ENCODE peak calls at places on chromosomes 1 and 21, in seven cellular contexts. V is right atrium auricular region; M is IMR-90; X is CD4-positive, CD25-positive, alpha-beta regulatory T cell; T is tibial artery; O is GM12878; P is A549. R is an unnamed sample.

GRCh38 chr1:154755858-154756730 is 114.0 kb downstream of the KCNN3 start:
- DNase-seq in M (peak), O (no peak), V (no peak), P (peak), T (no peak), X (no peak), R (no peak)

GRCh38 chr1:3064901-3065300 is 4.1 kb upstream of the PRDM16 start:
- DNase-seq in O (no peak), X (no peak), T (no peak), V (no peak), M (no peak), P (no peak), R (no peak)

GRCh38 chr1:163083690-163084089 is 14.5 kb downstream of the RGS4 start:
- DNase-seq in P (no peak), T (no peak), X (no peak), O (no peak), V (no peak), M (peak), R (no peak)

GRCh38 chr1:236759252-236759859 is 35.7 kb upstream of the MTR start:
- DNase-seq in V (no peak), M (peak), X (no peak), P (peak), T (no peak), O (peak), R (no peak)

GRCh38 chr1:75412616-75413015 is 198.3 kb downstream of the SLC44A5 start:
- DNase-seq in V (no peak), T (no peak), X (no peak), M (no peak), P (no peak), O (no peak), R (no peak)

GRCh38 chr1:201436969-201437368 is 15.4 kb upstream of the TNNI1 start:
- DNase-seq in M (no peak), T (no peak), V (no peak), P (no peak), O (no peak), X (no peak), R (no peak)

GRCh38 chr1:113871597-113872113 is at the start of gene PTPN22:
- DNase-seq in V (no peak), M (peak), X (peak), P (no peak), T (no peak), O (peak), R (peak)

GRCh38 chr1:156894711-156895407 is 1.3 kb downstream of the PEAR1 start:
- DNase-seq in V (peak), P (no peak), O (no peak), X (no peak), M (peak), T (peak), R (no peak)

GRCh38 chr1:52892424-52892823 is 29.1 kb downstream of the ECHDC2 start:
- DNase-seq in V (no peak), M (no peak), P (no peak), X (no peak), O (no peak), T (no peak), R (no peak)

GRCh38 chr1:213296558-213296957 is 245.5 kb downstream of the RPS6KC1 start:
- DNase-seq in T (no peak), O (no peak), X (no peak), V (no peak), P (no peak), M (peak), R (no peak)

GRCh38 chr1:119582801-119583200 is 65.3 kb downstream of the ZNF697 start:
- DNase-seq in O (no peak), M (peak), P (peak), T (peak), X (no peak), V (no peak), R (peak)

DNA sequence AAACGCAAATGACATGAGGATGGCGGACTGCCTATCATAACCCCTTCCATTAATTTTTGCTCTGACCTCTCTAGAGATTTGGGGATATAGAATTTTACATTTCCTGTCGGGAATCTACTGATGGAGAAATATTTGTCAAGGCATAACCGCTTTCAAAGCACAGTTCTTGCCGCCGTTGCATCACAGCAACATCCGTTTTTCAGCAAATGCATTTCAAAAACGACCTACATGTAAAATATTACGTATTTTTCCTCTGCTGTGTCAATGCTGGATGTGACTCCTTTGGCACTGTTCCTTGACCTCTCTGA is 4.9 kb downstream of the MIER1 start:
- DNase-seq in P (no peak), V (no peak), M (no peak), O (no peak), T (no peak), X (no peak), R (no peak)
- H3K27ac ChIP-seq in P (peak), V (peak), M (peak), O (peak), T (peak), X (peak), R (peak)

GRCh38 chr1:206972725-206973124 is 2.5 kb upstream of the FCAMR start:
- DNase-seq in P (no peak), X (no peak), M (no peak), V (no peak), O (no peak), T (no peak), R (no peak)

GRCh38 chr1:206969090-206969489 is 1.2 kb downstream of the FCAMR start:
- DNase-seq in X (no peak), O (no peak), V (no peak), M (no peak), T (no peak), P (no peak), R (no peak)

GRCh38 chr1:206967096-206967851 is 3.0 kb downstream of the FCAMR start:
- DNase-seq in M (peak), X (no peak), O (peak), T (no peak), P (no peak), V (no peak), R (no peak)

GRCh38 chr1:206971029-206971655 is 882 bp upstream of the FCAMR start:
- DNase-seq in X (no peak), V (no peak), M (no peak), T (no peak), O (peak), P (no peak), R (no peak)

DNA sequence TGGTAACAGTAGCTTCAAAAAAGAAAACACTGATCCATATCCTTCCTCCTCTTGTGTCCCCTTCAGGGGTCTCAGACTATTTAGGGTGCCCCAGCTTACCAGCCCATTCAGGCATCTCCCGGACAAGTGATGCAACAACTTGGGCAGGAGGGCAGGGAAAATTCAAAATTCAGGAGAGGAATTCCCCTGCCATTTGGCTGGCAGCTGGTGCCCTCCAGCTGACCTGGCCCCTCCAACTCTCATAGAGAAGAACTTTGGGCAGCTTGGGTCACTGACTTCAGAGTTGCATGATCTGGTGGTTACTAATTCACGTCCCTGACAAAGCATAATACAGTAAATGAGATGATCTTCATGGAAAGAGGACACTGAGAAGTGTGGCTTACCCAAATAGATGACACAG is at the start of gene FCAMR:
- DNase-seq in P (no peak), O (no peak), X (no peak), V (no peak), M (no peak), T (no peak), R (no peak)
- H3K27ac ChIP-seq in P (no peak), O (no peak), X (no peak), V (no peak), M (no peak), T (no peak), R (no peak)

GRCh38 chr1:191155178-191155577 is 677.5 kb upstream of the BRINP3 start:
- DNase-seq in M (no peak), P (no peak), V (no peak), X (no peak), O (no peak), T (no peak), R (no peak)

GRCh38 chr1:191151321-191151807 is 673.7 kb upstream of the BRINP3 start:
- DNase-seq in X (no peak), V (no peak), M (no peak), P (no peak), T (no peak), O (no peak), R (no peak)

DNA sequence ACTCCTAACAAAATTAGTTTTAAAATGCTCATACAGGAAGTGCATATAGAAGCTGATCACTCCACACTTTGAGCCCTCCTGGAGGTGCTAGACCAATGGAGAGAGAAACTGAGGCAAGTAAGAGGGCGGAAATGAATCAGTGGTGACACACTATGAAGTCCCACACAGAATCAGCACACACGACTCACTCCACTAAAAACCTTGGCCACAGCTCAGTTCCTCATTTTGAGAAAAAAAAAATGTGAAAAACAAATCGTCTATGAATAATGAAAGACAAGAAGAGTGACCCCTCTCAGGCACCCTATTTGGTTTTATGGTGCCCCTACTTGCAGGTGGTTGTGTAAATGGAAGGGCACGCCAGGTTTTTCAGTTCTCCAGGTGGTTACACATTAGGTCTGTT is 675.1 kb upstream of the BRINP3 start:
- DNase-seq in X (no peak), V (no peak), M (no peak), O (no peak), T (no peak), P (no peak), R (no peak)
- H3K27ac ChIP-seq in X (no peak), V (no peak), M (no peak), O (no peak), T (no peak), P (no peak), R (no peak)

DNA sequence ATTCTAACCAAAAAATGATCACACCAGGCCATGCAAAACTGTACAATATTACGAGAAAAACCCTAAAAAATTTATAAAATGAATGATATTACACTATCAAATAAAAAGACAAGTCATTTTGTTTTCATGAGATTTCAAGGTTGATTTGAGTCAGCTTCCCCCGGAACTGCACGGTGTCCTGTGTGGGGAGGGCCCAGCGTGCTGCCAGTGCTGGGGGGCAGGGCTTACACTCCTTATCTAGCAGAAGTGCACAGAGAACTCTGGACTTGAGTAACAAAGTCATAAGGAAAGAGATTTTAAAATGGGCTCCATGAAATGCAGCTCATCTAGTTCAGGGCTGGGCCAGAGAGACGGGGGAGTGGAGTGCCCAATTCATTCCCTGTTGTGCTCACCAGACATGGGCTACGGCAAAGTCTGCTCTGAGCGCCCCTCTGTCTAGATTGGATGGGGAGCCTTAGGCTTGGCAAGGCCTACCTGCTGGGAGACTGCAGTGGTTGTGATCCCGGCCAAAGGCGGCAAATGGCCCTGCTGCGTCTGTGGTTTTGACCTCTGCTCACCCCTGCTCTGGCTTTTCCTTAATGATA is 50.1 kb downstream of the COQ8A start:
- DNase-seq in P (no peak), M (no peak), X (peak), O (no peak), V (no peak), T (no peak), R (no peak)
- H3K27ac ChIP-seq in P (no peak), M (no peak), X (peak), O (no peak), V (peak), T (peak), R (peak)

DNA sequence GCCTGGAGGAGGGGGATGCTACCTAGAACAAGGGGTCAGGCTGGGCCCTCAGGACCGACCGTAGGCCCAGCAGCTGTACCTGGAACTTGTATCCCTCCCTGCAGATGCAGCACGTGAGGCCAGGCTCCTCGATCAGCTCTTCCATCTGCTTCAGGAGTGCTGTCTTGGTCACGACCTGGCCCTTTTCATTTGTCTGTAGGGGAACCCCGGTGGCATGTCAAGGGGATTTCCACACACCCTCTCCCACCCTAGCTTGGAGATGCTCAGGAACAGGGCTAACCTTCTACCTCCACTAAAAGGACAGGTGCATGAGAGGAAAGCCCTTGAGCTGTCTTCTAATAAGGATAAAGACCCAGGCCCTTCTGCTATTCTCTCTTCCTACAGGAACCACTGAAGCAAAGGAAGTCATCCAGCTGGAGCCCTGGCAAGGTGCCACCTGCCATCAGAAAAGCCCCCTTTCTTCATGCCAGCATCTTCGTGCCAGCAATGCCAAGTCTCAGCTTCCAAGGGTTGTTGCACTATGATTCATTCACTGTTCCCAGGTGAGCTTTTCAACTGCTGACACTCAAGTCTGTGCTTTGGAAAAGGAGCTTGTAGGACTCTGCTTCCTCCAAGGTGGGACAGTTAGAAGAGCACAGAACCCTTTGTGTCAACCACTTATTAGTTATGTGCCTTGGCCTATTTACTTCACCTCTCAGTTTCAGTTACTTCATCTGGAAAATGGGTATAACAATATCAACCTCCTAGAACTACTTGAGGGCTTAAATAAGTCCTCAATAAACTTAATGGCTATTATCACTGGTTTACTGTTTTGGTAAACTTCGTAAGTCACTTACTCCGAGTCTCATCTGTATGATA is 122.1 kb downstream of the UBR4 start:
- DNase-seq in T (peak), M (peak), X (no peak), V (no peak), O (peak), P (no peak), R (no peak)
- H3K27ac ChIP-seq in T (no peak), M (peak), X (no peak), V (no peak), O (peak), P (peak), R (no peak)

GRCh38 chr1:235160395-235160964 is 570 bp downstream of the RBM34 start:
- DNase-seq in V (no peak), X (no peak), P (no peak), M (peak), T (no peak), O (no peak), R (no peak)

GRCh38 chr1:235156745-235157144 is 4.3 kb downstream of the RBM34 start:
- DNase-seq in O (no peak), X (no peak), V (no peak), M (no peak), P (no peak), T (no peak), R (no peak)

GRCh38 chr1:235156265-235156664 is 4.8 kb downstream of the RBM34 start:
- DNase-seq in V (no peak), O (no peak), T (no peak), P (no peak), X (no peak), M (no peak), R (no peak)

GRCh38 chr1:235157150-235157549 is 3.9 kb downstream of the RBM34 start:
- DNase-seq in X (no peak), P (no peak), M (no peak), T (no peak), V (no peak), O (no peak), R (no peak)

GRCh38 chr1:235158680-235159079 is 2.4 kb downstream of the RBM34 start:
- DNase-seq in T (no peak), M (no peak), X (no peak), O (no peak), P (no peak), V (no peak), R (no peak)
- H3K27ac ChIP-seq in T (no peak), M (no peak), X (no peak), O (no peak), P (no peak), V (no peak), R (no peak)

GRCh38 chr1:165898837-165899236 is 71.4 kb downstream of the UCK2 start:
- DNase-seq in O (no peak), T (peak), P (no peak), M (peak), X (no peak), V (no peak), R (no peak)
- H3K27ac ChIP-seq in O (no peak), T (peak), P (no peak), M (peak), X (no peak), V (peak), R (no peak)

DNA sequence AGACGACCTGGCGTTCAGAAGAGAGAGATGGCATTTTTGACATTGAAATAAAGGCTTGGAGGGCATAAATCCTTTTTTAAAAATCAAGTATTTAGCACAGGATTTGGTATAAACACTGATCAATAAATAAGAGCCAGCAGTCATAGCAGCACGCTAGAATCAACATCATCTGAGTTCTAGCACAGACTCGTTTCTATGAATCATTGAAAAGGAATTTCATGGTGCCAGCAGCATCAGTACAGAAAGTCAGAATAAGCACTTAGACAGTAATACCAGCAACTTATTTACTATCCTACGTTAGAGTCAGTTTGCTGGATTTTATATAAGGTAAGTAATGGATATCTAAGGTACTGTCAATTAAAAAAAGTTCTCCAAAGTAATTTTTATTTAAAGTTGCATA is 119.3 kb downstream of the HLCS start:
- DNase-seq in X (no peak), T (no peak), V (no peak), M (peak), P (peak), O (no peak), R (no peak)
- H3K27ac ChIP-seq in X (no peak), T (no peak), V (no peak), M (no peak), P (peak), O (no peak), R (no peak)

GRCh38 chr1:24416666-24417391 is 1.2 kb downstream of the NIPAL3 start:
- DNase-seq in M (peak), P (no peak), O (peak), V (no peak), X (peak), T (no peak), R (no peak)
- H3K27ac ChIP-seq in M (peak), P (no peak), O (no peak), V (no peak), X (peak), T (no peak), R (peak)

DNA sequence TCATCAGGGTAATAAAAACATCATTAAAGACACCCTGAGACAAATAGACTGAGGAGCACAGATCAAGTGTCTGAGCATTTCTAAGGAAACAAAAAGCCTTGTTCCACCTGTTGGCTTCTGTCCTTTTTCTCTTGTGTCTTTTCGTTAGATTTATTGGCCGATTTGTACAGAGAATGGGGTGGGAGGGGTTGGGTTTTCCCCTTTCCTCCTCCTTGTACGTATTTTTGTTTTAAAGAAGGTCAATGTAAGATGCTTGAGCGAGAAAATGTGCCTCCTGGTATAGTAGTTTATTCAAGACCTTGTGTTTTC is 1.2 kb downstream of the BCL9 start:
- DNase-seq in X (no peak), V (no peak), P (no peak), O (no peak), T (no peak), M (no peak), R (no peak)
- H3K27ac ChIP-seq in X (peak), V (peak), P (no peak), O (no peak), T (peak), M (no peak), R (peak)